ENCODE peak calls at places on chromosomes 1 and 21, in nine cellular contexts. One of them, this sample, is unnamed.

GRCh38 chr1:177975588-177976495 is 6.0 kb upstream of the SEC16B start:
- DNase-seq in GM04504: peak
- DNase-seq in mesothelial cell of epicardium: no peak
- DNase-seq in activated CD4-positive, CD25-positive, alpha-beta regulatory T cell treated with anti-CD3 and anti-CD28 coated beads, Interleukin-2, amount 50 U/mL, for 16 hours: no peak
- DNase-seq in activated naive CD4-positive, alpha-beta T cell: no peak
- DNase-seq in foreskin keratinocyte: peak
- DNase-seq in activated CD4-positive, alpha-beta T cell treated with anti-CD3 and anti-CD28 coated beads for 24 hours: no peak
- DNase-seq in activated CD8-positive, alpha-beta memory T cell treated with anti-CD3 and anti-CD28 coated beads, Interleukin-2, amount 50 U/mL, for 4 hours: no peak
- DNase-seq in DMS153: no peak
- DNase-seq in this sample: no peak

GRCh38 chr1:206922524-206922923 is 783 bp upstream of the FCMR start:
- DNase-seq in GM04504: no peak
- DNase-seq in mesothelial cell of epicardium: no peak
- DNase-seq in activated CD4-positive, CD25-positive, alpha-beta regulatory T cell treated with anti-CD3 and anti-CD28 coated beads, Interleukin-2, amount 50 U/mL, for 16 hours: no peak
- DNase-seq in activated naive CD4-positive, alpha-beta T cell: no peak
- DNase-seq in foreskin keratinocyte: no peak
- DNase-seq in activated CD4-positive, alpha-beta T cell treated with anti-CD3 and anti-CD28 coated beads for 24 hours: no peak
- DNase-seq in activated CD8-positive, alpha-beta memory T cell treated with anti-CD3 and anti-CD28 coated beads, Interleukin-2, amount 50 U/mL, for 4 hours: no peak
- DNase-seq in DMS153: no peak
- DNase-seq in this sample: no peak

GRCh38 chr1:34235594-34235993 is 58.9 kb downstream of the C1orf94 start:
- DNase-seq in GM04504: no peak
- DNase-seq in mesothelial cell of epicardium: no peak
- DNase-seq in activated CD4-positive, CD25-positive, alpha-beta regulatory T cell treated with anti-CD3 and anti-CD28 coated beads, Interleukin-2, amount 50 U/mL, for 16 hours: no peak
- DNase-seq in activated naive CD4-positive, alpha-beta T cell: no peak
- DNase-seq in foreskin keratinocyte: no peak
- DNase-seq in activated CD4-positive, alpha-beta T cell treated with anti-CD3 and anti-CD28 coated beads for 24 hours: no peak
- DNase-seq in activated CD8-positive, alpha-beta memory T cell treated with anti-CD3 and anti-CD28 coated beads, Interleukin-2, amount 50 U/mL, for 4 hours: no peak
- DNase-seq in DMS153: no peak
- DNase-seq in this sample: no peak

GRCh38 chr21:24852610-24853195 is 754.6 kb downstream of the MRPL39 start:
- DNase-seq in GM04504: no peak
- DNase-seq in mesothelial cell of epicardium: no peak
- DNase-seq in activated CD4-positive, CD25-positive, alpha-beta regulatory T cell treated with anti-CD3 and anti-CD28 coated beads, Interleukin-2, amount 50 U/mL, for 16 hours: no peak
- DNase-seq in activated naive CD4-positive, alpha-beta T cell: no peak
- DNase-seq in foreskin keratinocyte: peak
- DNase-seq in activated CD4-positive, alpha-beta T cell treated with anti-CD3 and anti-CD28 coated beads for 24 hours: no peak
- DNase-seq in activated CD8-positive, alpha-beta memory T cell treated with anti-CD3 and anti-CD28 coated beads, Interleukin-2, amount 50 U/mL, for 4 hours: no peak
- DNase-seq in DMS153: no peak
- DNase-seq in this sample: no peak

GRCh38 chr1:99119193-99119592 is 114.5 kb upstream of the PLPPR5 start:
- DNase-seq in GM04504: no peak
- DNase-seq in mesothelial cell of epicardium: no peak
- DNase-seq in activated CD4-positive, CD25-positive, alpha-beta regulatory T cell treated with anti-CD3 and anti-CD28 coated beads, Interleukin-2, amount 50 U/mL, for 16 hours: no peak
- DNase-seq in activated naive CD4-positive, alpha-beta T cell: no peak
- DNase-seq in foreskin keratinocyte: no peak
- DNase-seq in activated CD4-positive, alpha-beta T cell treated with anti-CD3 and anti-CD28 coated beads for 24 hours: no peak
- DNase-seq in activated CD8-positive, alpha-beta memory T cell treated with anti-CD3 and anti-CD28 coated beads, Interleukin-2, amount 50 U/mL, for 4 hours: no peak
- DNase-seq in DMS153: no peak
- DNase-seq in this sample: no peak

GRCh38 chr1:63868220-63868897 is 94.5 kb downstream of the ROR1 start:
- DNase-seq in GM04504: no peak
- DNase-seq in mesothelial cell of epicardium: no peak
- DNase-seq in activated CD4-positive, CD25-positive, alpha-beta regulatory T cell treated with anti-CD3 and anti-CD28 coated beads, Interleukin-2, amount 50 U/mL, for 16 hours: no peak
- DNase-seq in activated naive CD4-positive, alpha-beta T cell: no peak
- DNase-seq in foreskin keratinocyte: peak
- DNase-seq in activated CD4-positive, alpha-beta T cell treated with anti-CD3 and anti-CD28 coated beads for 24 hours: no peak
- DNase-seq in activated CD8-positive, alpha-beta memory T cell treated with anti-CD3 and anti-CD28 coated beads, Interleukin-2, amount 50 U/mL, for 4 hours: no peak
- DNase-seq in DMS153: no peak
- DNase-seq in this sample: no peak

GRCh38 chr1:37001697-37002096 is 32.6 kb downstream of the GRIK3 start:
- DNase-seq in GM04504: no peak
- DNase-seq in mesothelial cell of epicardium: no peak
- DNase-seq in activated CD4-positive, CD25-positive, alpha-beta regulatory T cell treated with anti-CD3 and anti-CD28 coated beads, Interleukin-2, amount 50 U/mL, for 16 hours: no peak
- DNase-seq in activated naive CD4-positive, alpha-beta T cell: no peak
- DNase-seq in foreskin keratinocyte: no peak
- DNase-seq in activated CD4-positive, alpha-beta T cell treated with anti-CD3 and anti-CD28 coated beads for 24 hours: no peak
- DNase-seq in activated CD8-positive, alpha-beta memory T cell treated with anti-CD3 and anti-CD28 coated beads, Interleukin-2, amount 50 U/mL, for 4 hours: no peak
- DNase-seq in DMS153: peak
- DNase-seq in this sample: no peak

GRCh38 chr1:160859166-160859565 is 3.5 kb downstream of the CD244 start:
- DNase-seq in GM04504: no peak
- DNase-seq in mesothelial cell of epicardium: no peak
- DNase-seq in activated CD4-positive, CD25-positive, alpha-beta regulatory T cell treated with anti-CD3 and anti-CD28 coated beads, Interleukin-2, amount 50 U/mL, for 16 hours: no peak
- DNase-seq in activated naive CD4-positive, alpha-beta T cell: no peak
- DNase-seq in foreskin keratinocyte: no peak
- DNase-seq in activated CD4-positive, alpha-beta T cell treated with anti-CD3 and anti-CD28 coated beads for 24 hours: no peak
- DNase-seq in activated CD8-positive, alpha-beta memory T cell treated with anti-CD3 and anti-CD28 coated beads, Interleukin-2, amount 50 U/mL, for 4 hours: no peak
- DNase-seq in DMS153: no peak
- DNase-seq in this sample: no peak

GRCh38 chr1:48016526-48016925 is 19.3 kb upstream of the TRABD2B start:
- DNase-seq in GM04504: no peak
- DNase-seq in mesothelial cell of epicardium: no peak
- DNase-seq in activated CD4-positive, CD25-positive, alpha-beta regulatory T cell treated with anti-CD3 and anti-CD28 coated beads, Interleukin-2, amount 50 U/mL, for 16 hours: no peak
- DNase-seq in activated naive CD4-positive, alpha-beta T cell: no peak
- DNase-seq in foreskin keratinocyte: no peak
- DNase-seq in activated CD4-positive, alpha-beta T cell treated with anti-CD3 and anti-CD28 coated beads for 24 hours: no peak
- DNase-seq in activated CD8-positive, alpha-beta memory T cell treated with anti-CD3 and anti-CD28 coated beads, Interleukin-2, amount 50 U/mL, for 4 hours: no peak
- DNase-seq in DMS153: no peak
- DNase-seq in this sample: no peak

GRCh38 chr1:32813941-32814739 is 3.0 kb downstream of the YARS1 start:
- DNase-seq in GM04504: no peak
- DNase-seq in mesothelial cell of epicardium: no peak
- DNase-seq in activated CD4-positive, CD25-positive, alpha-beta regulatory T cell treated with anti-CD3 and anti-CD28 coated beads, Interleukin-2, amount 50 U/mL, for 16 hours: no peak
- DNase-seq in activated naive CD4-positive, alpha-beta T cell: no peak
- DNase-seq in foreskin keratinocyte: peak
- DNase-seq in activated CD4-positive, alpha-beta T cell treated with anti-CD3 and anti-CD28 coated beads for 24 hours: no peak
- DNase-seq in activated CD8-positive, alpha-beta memory T cell treated with anti-CD3 and anti-CD28 coated beads, Interleukin-2, amount 50 U/mL, for 4 hours: no peak
- DNase-seq in DMS153: no peak
- DNase-seq in this sample: no peak

GRCh38 chr1:109341944-109342925 is 35.4 kb upstream of the MYBPHL start:
- DNase-seq in GM04504: no peak
- DNase-seq in mesothelial cell of epicardium: no peak
- DNase-seq in activated CD4-positive, CD25-positive, alpha-beta regulatory T cell treated with anti-CD3 and anti-CD28 coated beads, Interleukin-2, amount 50 U/mL, for 16 hours: no peak
- DNase-seq in activated naive CD4-positive, alpha-beta T cell: no peak
- DNase-seq in foreskin keratinocyte: peak
- DNase-seq in activated CD4-positive, alpha-beta T cell treated with anti-CD3 and anti-CD28 coated beads for 24 hours: no peak
- DNase-seq in activated CD8-positive, alpha-beta memory T cell treated with anti-CD3 and anti-CD28 coated beads, Interleukin-2, amount 50 U/mL, for 4 hours: no peak
- DNase-seq in DMS153: no peak
- DNase-seq in this sample: no peak

GRCh38 chr1:146032613-146033219 is 11.2 kb upstream of the HJV start:
- DNase-seq in GM04504: peak
- DNase-seq in mesothelial cell of epicardium: no peak
- DNase-seq in activated CD4-positive, CD25-positive, alpha-beta regulatory T cell treated with anti-CD3 and anti-CD28 coated beads, Interleukin-2, amount 50 U/mL, for 16 hours: no peak
- DNase-seq in activated naive CD4-positive, alpha-beta T cell: no peak
- DNase-seq in foreskin keratinocyte: peak
- DNase-seq in activated CD4-positive, alpha-beta T cell treated with anti-CD3 and anti-CD28 coated beads for 24 hours: no peak
- DNase-seq in activated CD8-positive, alpha-beta memory T cell treated with anti-CD3 and anti-CD28 coated beads, Interleukin-2, amount 50 U/mL, for 4 hours: no peak
- DNase-seq in DMS153: peak
- DNase-seq in this sample: no peak

GRCh38 chr1:165890684-165891083 is 63.3 kb downstream of the UCK2 start:
- DNase-seq in GM04504: no peak
- DNase-seq in mesothelial cell of epicardium: no peak
- DNase-seq in activated CD4-positive, CD25-positive, alpha-beta regulatory T cell treated with anti-CD3 and anti-CD28 coated beads, Interleukin-2, amount 50 U/mL, for 16 hours: no peak
- DNase-seq in activated naive CD4-positive, alpha-beta T cell: no peak
- DNase-seq in foreskin keratinocyte: no peak
- DNase-seq in activated CD4-positive, alpha-beta T cell treated with anti-CD3 and anti-CD28 coated beads for 24 hours: no peak
- DNase-seq in activated CD8-positive, alpha-beta memory T cell treated with anti-CD3 and anti-CD28 coated beads, Interleukin-2, amount 50 U/mL, for 4 hours: no peak
- DNase-seq in DMS153: no peak
- DNase-seq in this sample: no peak

GRCh38 chr1:225915538-225915991 is 8.5 kb downstream of the PYCR2 start:
- DNase-seq in GM04504: no peak
- DNase-seq in mesothelial cell of epicardium: no peak
- DNase-seq in activated CD4-positive, CD25-positive, alpha-beta regulatory T cell treated with anti-CD3 and anti-CD28 coated beads, Interleukin-2, amount 50 U/mL, for 16 hours: no peak
- DNase-seq in activated naive CD4-positive, alpha-beta T cell: no peak
- DNase-seq in foreskin keratinocyte: peak
- DNase-seq in activated CD4-positive, alpha-beta T cell treated with anti-CD3 and anti-CD28 coated beads for 24 hours: no peak
- DNase-seq in activated CD8-positive, alpha-beta memory T cell treated with anti-CD3 and anti-CD28 coated beads, Interleukin-2, amount 50 U/mL, for 4 hours: no peak
- DNase-seq in DMS153: no peak
- DNase-seq in this sample: no peak